ENCODE peak calls at places on chromosome 11, in eight cellular contexts. G is K562, K is spleen, M is transverse colon, X is stomach, O is breast epithelium, F is GM23338, D is HCT116. A is an unnamed sample.

GRCh38 chr11:116217006-116217405 is 555.8 kb downstream of the BUD13 start:
- DNase-seq in F (peak), O (no peak), K (no peak), M (peak), D (peak), X (no peak), G (peak), A (peak)

GRCh38 chr11:116693206-116694016 is 79.4 kb downstream of the BUD13 start:
- DNase-seq in D (no peak), F (no peak), M (peak), O (no peak), K (peak), X (peak), G (no peak), A (no peak)

GRCh38 chr11:15737326-15737725 is 619.0 kb downstream of the SOX6 start:
- DNase-seq in X (no peak), D (no peak), G (no peak), K (no peak), F (no peak), M (no peak), O (no peak), A (no peak)

GRCh38 chr11:73227571-73228211 is 9.6 kb downstream of the P2RY2 start:
- DNase-seq in K (peak), M (peak), G (peak), F (peak), O (peak), X (peak), D (peak), A (no peak)

GRCh38 chr11:115869780-115870431 is 365.7 kb upstream of the CADM1 start:
- DNase-seq in X (no peak), D (no peak), M (peak), F (peak), O (no peak), K (no peak), G (no peak), A (peak)

GRCh38 chr11:72655014-72655413 is 19.2 kb downstream of the PDE2A start:
- DNase-seq in D (no peak), M (no peak), F (no peak), G (no peak), K (no peak), X (no peak), O (no peak), A (no peak)

GRCh38 chr11:14499178-14499559 is 442 bp downstream of the COPB1 start:
- DNase-seq in M (peak), F (peak), O (no peak), X (peak), K (peak), G (peak), D (no peak), A (no peak)

GRCh38 chr11:12587333-12587997 is 86.8 kb upstream of the TEAD1 start:
- DNase-seq in K (no peak), X (no peak), M (no peak), G (no peak), D (no peak), F (peak), O (no peak), A (no peak)

GRCh38 chr11:9922806-9923205 is 258.9 kb downstream of the SWAP70 start:
- DNase-seq in D (no peak), X (no peak), M (no peak), F (peak), O (no peak), K (no peak), G (no peak), A (no peak)

GRCh38 chr11:120974980-120975379 is 48.9 kb upstream of the TBCEL start:
- DNase-seq in F (no peak), O (no peak), D (no peak), M (no peak), X (no peak), K (no peak), G (no peak), A (no peak)

GRCh38 chr11:61860054-61860903 is 31.1 kb downstream of the FADS3 start:
- DNase-seq in G (peak), O (peak), F (no peak), D (peak), X (peak), K (no peak), M (peak), A (no peak)

GRCh38 chr11:119323532-119324033 is 6.7 kb upstream of the MCAM start:
- DNase-seq in O (no peak), G (peak), M (peak), D (peak), K (no peak), X (peak), F (peak), A (peak)

GRCh38 chr11:76830639-76831312 is 29.9 kb upstream of the ACER3 start:
- DNase-seq in D (no peak), O (no peak), X (no peak), G (no peak), F (no peak), M (no peak), K (no peak), A (no peak)

GRCh38 chr11:11806586-11806985 is 35.2 kb upstream of the USP47 start:
- DNase-seq in M (no peak), O (no peak), G (no peak), X (no peak), F (no peak), K (no peak), D (no peak), A (no peak)

GRCh38 chr11:88538088-88538487 is 200.6 kb upstream of the CTSC start:
- DNase-seq in O (no peak), K (no peak), M (no peak), D (no peak), F (no peak), X (no peak), G (no peak), A (no peak)

GRCh38 chr11:120230433-120231071 is 9.4 kb upstream of the POU2F3 start:
- DNase-seq in O (no peak), M (no peak), G (no peak), K (no peak), F (no peak), X (no peak), D (no peak), A (no peak)

GRCh38 chr11:14189874-14190273 is 169.1 kb downstream of the RRAS2 start:
- DNase-seq in M (peak), D (no peak), X (no peak), F (no peak), O (peak), K (no peak), G (no peak), A (peak)

GRCh38 chr11:120511804-120512726 is 517 bp downstream of the GRIK4 start:
- DNase-seq in K (peak), G (no peak), M (no peak), O (no peak), F (no peak), X (peak), D (no peak), A (no peak)

GRCh38 chr11:12687216-12687623 is 13.0 kb downstream of the TEAD1 start:
- DNase-seq in X (no peak), M (no peak), K (no peak), G (peak), D (no peak), O (no peak), F (no peak), A (no peak)

GRCh38 chr11:66413167-66413566 is 7.7 kb upstream of the NPAS4 start:
- DNase-seq in D (no peak), K (no peak), O (no peak), F (no peak), G (no peak), X (no peak), M (no peak), A (no peak)

GRCh38 chr11:119363874-119364590 is 17.5 kb downstream of the USP2 start:
- DNase-seq in X (peak), K (peak), O (no peak), G (peak), D (no peak), M (peak), F (peak), A (no peak)

GRCh38 chr11:30357872-30358271 is 35.0 kb downstream of the ARL14EP start:
- DNase-seq in M (no peak), X (no peak), F (no peak), O (no peak), K (no peak), G (no peak), D (no peak), A (no peak)

GRCh38 chr11:77377734-77378133 is 76.2 kb upstream of the GDPD4 start:
- DNase-seq in M (no peak), K (no peak), O (no peak), X (no peak), F (no peak), G (no peak), D (no peak), A (no peak)

GRCh38 chr11:125892071-125892470 is 4.6 kb downstream of the HYLS1 start:
- DNase-seq in X (no peak), G (no peak), O (no peak), M (no peak), K (no peak), F (no peak), D (no peak), A (no peak)

GRCh38 chr11:78030429-78031325 is 7.6 kb upstream of the KCTD14 start:
- DNase-seq in K (no peak), D (no peak), G (no peak), O (peak), X (peak), M (peak), F (peak), A (no peak)

GRCh38 chr11:92886243-92886905 is 83.1 kb upstream of the MTNR1B start:
- DNase-seq in X (no peak), O (peak), D (peak), K (no peak), F (peak), M (peak), G (peak), A (peak)

GRCh38 chr11:36164522-36165250 is 124.5 kb downstream of the COMMD9 start:
- DNase-seq in G (no peak), K (no peak), X (no peak), D (no peak), O (no peak), F (no peak), M (no peak), A (no peak)

GRCh38 chr11:125401746-125402145 is 94.3 kb downstream of the FEZ1 start:
- DNase-seq in X (no peak), G (no peak), M (no peak), O (no peak), D (no peak), F (peak), K (peak), A (no peak)

GRCh38 chr11:125372088-125372487 is 124.0 kb downstream of the FEZ1 start:
- DNase-seq in G (no peak), D (no peak), O (no peak), F (peak), M (no peak), K (peak), X (no peak), A (no peak)

GRCh38 chr11:73273246-73273890 is 1.2 kb downstream of the P2RY6 start:
- DNase-seq in X (peak), D (no peak), G (no peak), F (no peak), O (no peak), M (no peak), K (no peak), A (no peak)

GRCh38 chr11:46743043-46743442 is 24.0 kb downstream of the F2 start:
- DNase-seq in D (no peak), X (no peak), O (no peak), F (no peak), G (no peak), K (no peak), M (no peak), A (no peak)

GRCh38 chr11:124070906-124071621 is 29.9 kb upstream of the OR10G7 start:
- DNase-seq in O (peak), F (peak), K (peak), D (peak), G (peak), M (peak), X (peak), A (peak)

GRCh38 chr11:74634537-74634936 is 42.2 kb downstream of the POLD3 start:
- DNase-seq in D (peak), X (no peak), F (peak), G (peak), K (no peak), M (peak), O (no peak), A (no peak)

GRCh38 chr11:120197254-120197891 is 13.5 kb upstream of the OAF start:
- DNase-seq in G (no peak), D (no peak), K (peak), F (peak), X (no peak), O (no peak), M (peak), A (no peak)

GRCh38 chr11:75174781-75175370 is 24.0 kb downstream of the SLCO2B1 start:
- DNase-seq in G (no peak), M (no peak), O (peak), X (no peak), K (no peak), F (no peak), D (no peak), A (peak)

GRCh38 chr11:108718466-108718865 is 53.6 kb downstream of the DDX10 start:
- DNase-seq in F (no peak), X (no peak), M (no peak), K (no peak), D (no peak), G (no peak), O (no peak), A (no peak)

GRCh38 chr11:28966951-28967350 is 858.8 kb downstream of the METTL15 start:
- DNase-seq in K (no peak), F (no peak), O (no peak), G (no peak), M (no peak), X (no peak), D (no peak), A (no peak)

GRCh38 chr11:33930317-33931021 is 38.6 kb upstream of the LMO2 start:
- DNase-seq in D (no peak), O (peak), F (no peak), G (no peak), X (no peak), M (no peak), K (no peak), A (peak)
- TF ChIP-seq POLR2AphosphoS5 in D (no peak), O (no peak), F (no peak), G (no peak), X (peak), M (no peak), K (no peak), A (peak)

GRCh38 chr11:118233377-118233776 is 8.6 kb upstream of the JAML start:
- DNase-seq in D (no peak), M (no peak), F (no peak), G (no peak), K (no peak), X (no peak), O (no peak), A (no peak)

GRCh38 chr11:118234833-118235232 is 10.0 kb upstream of the JAML start:
- DNase-seq in O (no peak), K (no peak), X (no peak), D (no peak), G (no peak), M (no peak), F (no peak), A (no peak)

GRCh38 chr11:118229274-118229847 is 4.5 kb upstream of the JAML start:
- DNase-seq in F (no peak), G (no peak), K (no peak), M (no peak), O (no peak), X (no peak), D (no peak), A (no peak)

GRCh38 chr11:118230088-118230487 is 5.3 kb upstream of the JAML start:
- DNase-seq in D (no peak), X (no peak), F (no peak), K (no peak), G (no peak), O (no peak), M (no peak), A (no peak)

GRCh38 chr11:118232659-118233058 is 7.8 kb upstream of the JAML start:
- DNase-seq in K (no peak), F (no peak), O (no peak), D (peak), M (no peak), X (no peak), G (no peak), A (no peak)
- H3K27ac ChIP-seq in K (no peak), F (no peak), O (no peak), D (no peak), M (no peak), X (no peak), G (no peak), A (no peak)

DNA sequence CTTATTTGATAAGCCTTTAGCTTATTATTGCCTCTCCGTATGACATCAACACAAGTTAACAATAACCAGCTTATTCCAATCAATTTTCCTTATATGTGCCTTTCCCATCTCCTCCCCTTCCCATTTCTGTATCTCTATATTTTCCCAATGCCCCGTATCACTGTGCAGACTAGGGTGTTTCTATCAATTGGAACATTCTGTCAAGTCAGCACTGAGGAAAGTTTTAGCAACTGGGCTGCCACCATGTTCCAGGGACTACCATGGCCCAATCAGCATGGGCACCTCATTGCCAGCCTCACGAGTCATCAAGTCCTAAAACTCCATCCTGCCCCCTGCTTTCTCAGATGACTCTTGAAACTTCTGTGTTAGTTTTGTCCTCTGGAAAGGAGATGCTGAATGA is 973.1 kb upstream of the CNTN5 start:
- DNase-seq in D (no peak), K (no peak), G (no peak), M (no peak), X (no peak), F (no peak), O (no peak), A (no peak)
- TF ChIP-seq POLR2AphosphoS5 in D (no peak), K (no peak), G (no peak), M (no peak), X (no peak), F (no peak), O (no peak), A (no peak)

DNA sequence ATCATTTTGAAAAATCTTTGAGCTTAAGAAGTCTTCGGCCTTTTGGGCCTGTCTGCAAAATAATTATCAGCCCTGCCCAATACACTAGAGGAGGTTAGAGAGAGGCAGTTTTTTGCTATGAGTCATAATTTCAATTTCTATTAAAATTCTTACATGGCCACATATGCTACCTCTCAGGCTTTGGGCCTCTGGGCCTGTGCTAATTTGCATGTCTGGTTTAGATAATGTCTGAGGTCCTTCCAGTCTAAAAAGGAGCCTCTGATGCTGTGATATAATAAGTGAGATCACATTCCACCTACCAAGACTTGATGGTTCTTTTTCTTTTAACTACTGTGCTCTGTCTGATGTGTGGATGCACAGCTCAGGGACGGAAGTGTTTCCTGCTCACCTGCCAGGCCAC is 70.8 kb downstream of the KCNJ1 start:
- DNase-seq in F (no peak), M (no peak), O (no peak), X (no peak), D (no peak), K (no peak), G (no peak), A (no peak)
- H3K27ac ChIP-seq in F (no peak), M (no peak), O (no peak), X (no peak), D (no peak), K (no peak), G (no peak), A (no peak)

GRCh38 chr11:130050272-130050671 is 19.4 kb upstream of the APLP2 start:
- DNase-seq in K (no peak), D (no peak), O (no peak), F (no peak), X (no peak), M (no peak), G (no peak), A (no peak)
- TF ChIP-seq POLR2AphosphoS5 in K (no peak), D (no peak), O (no peak), F (no peak), X (no peak), M (no peak), G (no peak), A (no peak)